ENCODE peak calls at places on chromosomes 6 and 20, in four cellular contexts. W is mammary epithelial cell, I is right atrium auricular region, R is kidney epithelial cell. E is an unnamed sample.

GRCh38 chr6:6919173-6919572 is 188.6 kb upstream of the RREB1 start:
- DNase-seq in W (no peak), I (no peak), R (no peak), E (no peak)

GRCh38 chr6:79526897-79527296 is 10.3 kb downstream of the LCA5 start:
- DNase-seq in W (no peak), R (no peak), I (no peak), E (no peak)

GRCh38 chr6:25006565-25007001 is 70.8 kb upstream of the RIPOR2 start:
- DNase-seq in I (peak; percentile 71), R (no peak), W (peak; percentile 77), E (peak; percentile 56)

GRCh38 chr20:46897471-46897870 is 2.8 kb downstream of the EYA2 start:
- DNase-seq in W (no peak), R (no peak), I (no peak), E (peak; percentile 23)

GRCh38 chr6:13427838-13428527 is 59.4 kb downstream of the GFOD1 start:
- DNase-seq in I (no peak), R (no peak), W (no peak), E (no peak)

GRCh38 chr6:31736026-31736767 is at the start of gene CLIC1:
- DNase-seq in R (no peak), I (peak; percentile 94), W (peak; percentile 83), E (peak; percentile 88)

GRCh38 chr6:6925391-6926164 is 182.2 kb upstream of the RREB1 start:
- DNase-seq in W (no peak), I (no peak), R (no peak), E (no peak)

GRCh38 chr6:85069577-85069976 is 305.2 kb upstream of the TBX18 start:
- DNase-seq in R (no peak), I (no peak), W (no peak), E (no peak)

GRCh38 chr6:17831135-17831534 is 124.4 kb upstream of the NUP153 start:
- DNase-seq in I (no peak), W (peak; percentile 35), R (no peak), E (peak; percentile 27)

GRCh38 chr6:117352466-117353081 is 73.2 kb downstream of the ROS1 start:
- DNase-seq in W (peak; percentile 14), R (no peak), I (no peak), E (no peak)

GRCh38 chr6:136866872-136867416 is 44.6 kb downstream of the PEX7 start:
- DNase-seq in W (no peak), I (no peak), R (no peak), E (no peak)

DNA sequence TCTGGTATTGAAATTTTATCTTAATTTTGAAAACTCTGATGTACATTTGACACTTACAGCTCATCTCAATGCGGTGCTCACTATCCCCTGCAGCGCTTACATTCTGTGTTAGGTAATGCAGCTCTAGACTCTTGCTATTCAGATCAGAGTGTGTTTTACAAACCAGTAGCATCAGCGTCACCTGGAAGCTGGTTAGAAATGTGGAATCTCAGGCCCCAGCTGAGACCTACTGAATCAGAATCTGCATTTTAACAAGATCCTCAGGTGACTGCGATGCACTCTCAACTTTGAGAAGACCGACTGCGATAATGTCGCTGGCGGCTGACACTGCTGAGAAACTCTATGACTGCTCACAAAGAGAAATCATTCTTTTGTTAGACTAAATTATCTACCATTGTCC is 140.3 kb upstream of the BTBD3 start:
- DNase-seq in W (no peak), I (no peak), R (no peak), E (no peak)
- H3K4me3 ChIP-seq in W (no peak overlapping the region), I (no peak overlapping the region), R (no peak overlapping the region), E (no peak overlapping the region)

GRCh38 chr6:11379805-11380204 is 147.3 kb upstream of the NEDD9 start:
- DNase-seq in W (no peak), I (no peak), R (no peak), E (no peak)

GRCh38 chr6:11380549-11380948 is 148.1 kb upstream of the NEDD9 start:
- DNase-seq in I (no peak), W (no peak), R (no peak), E (no peak)

GRCh38 chr6:11384531-11385309 is 152.3 kb upstream of the NEDD9 start:
- DNase-seq in W (no peak), I (no peak), R (no peak), E (no peak)

GRCh38 chr6:11380969-11381744 is 148.7 kb upstream of the NEDD9 start:
- DNase-seq in W (no peak), I (no peak), R (no peak), E (no peak)

DNA sequence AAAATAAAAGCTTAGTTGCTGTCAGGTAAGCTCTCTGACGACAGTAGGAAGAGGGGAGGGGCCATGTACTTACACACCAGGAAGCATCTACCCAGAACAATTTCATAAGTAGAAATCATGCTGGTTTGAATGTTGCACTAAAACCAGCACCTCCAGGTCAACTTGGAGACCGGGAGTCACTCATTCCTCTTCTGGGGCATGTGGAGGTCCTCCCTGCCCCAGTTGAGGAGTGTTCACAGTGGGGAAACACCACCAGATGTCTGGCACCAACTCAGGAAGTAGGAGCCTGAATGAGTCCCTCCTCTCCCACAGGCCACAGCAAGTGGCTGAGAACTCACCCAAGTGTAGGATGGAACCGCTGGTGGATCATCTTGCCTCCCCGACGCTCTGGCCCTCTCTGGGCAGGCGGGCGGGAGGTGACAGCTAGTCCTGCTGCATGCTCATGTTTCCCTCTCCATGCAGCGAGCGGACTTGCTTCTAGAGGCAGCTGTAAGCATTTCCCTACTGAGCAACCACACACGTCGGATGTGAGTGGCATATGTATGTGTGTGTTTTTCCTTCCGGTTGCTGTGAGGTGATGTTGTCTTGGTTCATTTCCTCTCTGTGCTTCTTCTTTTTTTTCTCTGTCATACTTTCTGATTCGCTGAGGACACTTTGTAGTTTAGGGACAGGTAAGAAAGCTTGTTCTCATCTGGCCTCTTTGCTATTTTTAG is 149.5 kb upstream of the NEDD9 start:
- DNase-seq in R (no peak), W (no peak), I (no peak), E (no peak)
- H3K4me3 ChIP-seq in R (no peak overlapping the region), W (no peak overlapping the region), I (peak overlapping the region; percentile 11), E (no peak overlapping the region)

GRCh38 chr20:44745560-44746366 is at the start of gene KCNK15:
- DNase-seq in R (no peak), W (peak; percentile 35), I (peak; percentile 64), E (peak; percentile 41)
- H3K4me3 ChIP-seq in R (peak within 1 kb of the TSS; percentile 39), W (peak within 1 kb of the TSS; percentile 40), I (peak within 1 kb of the TSS; percentile 65), E (peak within 1 kb of the TSS; percentile 28)

DNA sequence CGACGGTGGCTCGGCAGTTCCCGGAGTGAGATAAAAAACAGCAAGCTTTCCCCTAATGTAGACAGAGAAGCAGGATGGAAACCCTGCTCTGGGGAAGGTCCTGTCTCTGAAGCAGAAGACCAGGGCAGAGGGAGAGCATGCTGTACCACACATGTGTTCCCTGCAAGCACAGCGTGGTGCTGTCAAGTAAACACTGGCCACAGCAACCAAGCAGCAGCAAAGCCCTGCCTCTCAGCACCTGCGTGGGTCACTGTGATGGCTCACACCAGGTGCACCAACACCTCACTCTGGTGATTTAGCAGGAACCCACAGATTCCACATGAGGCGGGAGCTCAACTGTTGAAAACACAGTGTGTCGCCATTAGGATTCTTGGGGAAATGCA is 65.2 kb upstream of the TXNDC5 start:
- DNase-seq in I (peak; percentile 65), W (no peak), R (no peak), E (no peak)
- H3K4me3 ChIP-seq in I (peak overlapping the region; percentile 24), W (no peak overlapping the region), R (no peak overlapping the region), E (no peak overlapping the region)

GRCh38 chr6:130697661-130698535 is 129.3 kb upstream of the SMLR1 start:
- DNase-seq in I (no peak), R (no peak), W (peak; percentile 41), E (peak; percentile 26)
- H3K4me3 ChIP-seq in I (no peak overlapping the region), R (no peak overlapping the region), W (no peak overlapping the region), E (no peak overlapping the region)

DNA sequence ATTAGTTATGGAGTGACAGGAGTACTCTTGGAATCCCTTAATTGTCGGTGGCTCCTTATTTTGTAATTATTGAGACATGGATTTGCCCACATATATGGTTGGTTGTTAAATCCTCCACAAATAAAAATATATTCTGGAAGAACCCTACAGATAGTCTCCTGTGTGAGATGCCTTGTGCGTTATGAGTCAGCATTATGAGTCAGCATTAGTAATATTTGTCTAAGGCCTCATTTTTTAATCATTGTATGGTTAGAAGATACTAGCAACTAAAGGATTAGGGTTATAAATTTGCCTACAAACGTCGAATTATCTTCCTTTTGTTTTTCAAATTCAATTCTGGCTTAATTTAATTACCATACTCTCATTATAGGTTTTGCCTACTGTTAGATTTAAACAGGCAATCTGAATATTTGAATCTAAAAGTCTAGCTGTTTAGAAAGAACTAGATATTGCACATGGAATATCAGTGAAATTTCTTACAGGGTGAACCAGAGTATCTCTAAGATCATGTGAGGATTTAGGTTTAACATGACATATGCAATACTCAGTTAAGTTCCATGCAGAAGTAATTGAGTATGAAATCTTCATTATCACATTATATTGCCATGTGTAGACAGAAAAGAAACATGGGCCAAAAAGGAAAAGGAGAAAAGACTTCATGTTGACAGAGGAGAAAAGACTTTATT is 5.9 kb downstream of the C6orf58 start:
- DNase-seq in R (peak; percentile 45), I (no peak), W (peak; percentile 86), E (no peak)
- H3K4me3 ChIP-seq in R (no peak overlapping the region), I (no peak overlapping the region), W (no peak overlapping the region), E (no peak overlapping the region)